ENCODE peak calls at places on chromosomes 4 and X, in six cellular contexts. E is fibroblast of mammary gland; Z is stimulated activated CD4-positive, alpha-beta T cell treated with anti-CD3 and anti-CD28 coated beads, Interleukin-15, amount 100 ng/mL, for 1 hour; P is LoVo; Q is fibroblast of lung; D is GDM1. L is an unnamed sample.

GRCh38 chrX:79081895-79082512 is 62.5 kb upstream of the GPR174 start:
- DNase-seq in E (peak), Z (no peak), P (peak), Q (peak), D (no peak), L (no peak)

GRCh38 chr4:101065346-101065745 is 282.0 kb downstream of the PPP3CA start:
- DNase-seq in E (no peak), Z (no peak), P (no peak), Q (no peak), D (no peak), L (no peak)

GRCh38 chr4:85132570-85132969 is 166.1 kb upstream of the WDFY3 start:
- DNase-seq in E (no peak), Z (no peak), P (no peak), Q (no peak), D (no peak), L (no peak)

GRCh38 chrX:107579956-107580355 is 48.4 kb upstream of the PRPS1 start:
- DNase-seq in E (peak), Z (no peak), P (no peak), Q (no peak), D (no peak), L (no peak)

GRCh38 chrX:10534611-10535010 is 85.8 kb downstream of the MID1 start:
- DNase-seq in E (no peak), Z (no peak), P (no peak), Q (peak), D (no peak), L (no peak)

GRCh38 chr4:85496146-85496849 is 21.3 kb downstream of the ARHGAP24 start:
- DNase-seq in E (peak), Z (no peak), P (no peak), Q (peak), D (no peak), L (no peak)

GRCh38 chr4:174157106-174157607 is 126.3 kb downstream of the FBXO8 start:
- DNase-seq in E (no peak), Z (no peak), P (no peak), Q (no peak), D (no peak), L (no peak)

GRCh38 chr4:112099701-112100289 is 45.5 kb upstream of the FAM241A start:
- DNase-seq in E (peak), Z (no peak), P (peak), Q (peak), D (no peak), L (no peak)

GRCh38 chr4:16869594-16870245 is 28.7 kb downstream of the LDB2 start:
- DNase-seq in E (no peak), Z (no peak), P (no peak), Q (no peak), D (no peak), L (peak)

GRCh38 chrX:10173331-10173900 is 16.6 kb downstream of the CLCN4 start:
- DNase-seq in E (peak), Z (no peak), P (no peak), Q (peak), D (no peak), L (peak)

GRCh38 chrX:129755779-129756650 is 17.2 kb downstream of the XPNPEP2 start:
- DNase-seq in E (no peak), Z (no peak), P (no peak), Q (no peak), D (peak), L (no peak)

GRCh38 chr4:75289843-75290616 is 224.2 kb downstream of the RCHY1 start:
- DNase-seq in E (peak), Z (no peak), P (peak), Q (no peak), D (no peak), L (no peak)

GRCh38 chr4:188714907-188715306 is 575.7 kb downstream of the TRIML1 start:
- DNase-seq in E (peak), Z (no peak), P (no peak), Q (peak), D (no peak), L (no peak)

GRCh38 chr4:1611501-1611870 is 72.6 kb downstream of the FAM53A start:
- DNase-seq in E (no peak), Z (no peak), P (no peak), Q (no peak), D (no peak), L (no peak)

GRCh38 chr4:150268444-150268843 is 190.2 kb downstream of the DCLK2 start:
- DNase-seq in E (peak), Z (no peak), P (no peak), Q (no peak), D (no peak), L (no peak)